ENCODE peak calls at places on chromosome 22, in nine cellular contexts. L, G, V, X, Q, Z, A, S and Y are unnamed samples.

GRCh38 chr22:33051960-33052839 is 6.0 kb downstream of the SYN3 start:
- DNase-seq in Q (no peak), Z (no peak), A (no peak), S (no peak), L (no peak), V (no peak), G (no peak), X (no peak), Y (no peak)

GRCh38 chr22:45880732-45881523 is 96.0 kb downstream of the WNT7B start:
- DNase-seq in G (no peak), V (no peak), S (peak), X (no peak), Q (no peak), L (no peak), Z (no peak), A (no peak), Y (no peak)

GRCh38 chr22:26374645-26375044 is 54.4 kb upstream of the ASPHD2 start:
- DNase-seq in L (no peak), Z (no peak), A (no peak), X (no peak), V (no peak), S (no peak), Q (no peak), G (no peak), Y (no peak)

GRCh38 chr22:28009272-28009827 is 90.3 kb upstream of the PITPNB start:
- DNase-seq in X (peak), S (peak), Q (peak), A (no peak), L (peak), Z (peak), G (peak), V (peak), Y (peak)

GRCh38 chr22:37425800-37426531 is 1.3 kb downstream of the ELFN2 start:
- DNase-seq in X (no peak), A (no peak), G (no peak), Q (no peak), Z (no peak), S (no peak), V (no peak), L (no peak), Y (no peak)

GRCh38 chr22:30605449-30606110 is 1.4 kb upstream of the TCN2 start:
- DNase-seq in Z (peak), A (no peak), Q (peak), L (peak), V (no peak), S (peak), X (peak), G (no peak), Y (peak)

GRCh38 chr22:44524806-44525205 is 26.8 kb upstream of the RTL6 start:
- DNase-seq in X (no peak), A (no peak), S (no peak), L (no peak), Z (peak), G (no peak), Q (no peak), V (no peak), Y (no peak)

GRCh38 chr22:38214248-38215056 is 12.7 kb downstream of the MAFF start:
- DNase-seq in G (peak), Q (peak), X (peak), A (no peak), S (peak), V (peak), Z (no peak), L (peak), Y (no peak)

GRCh38 chr22:39515266-39516050 is 4.9 kb upstream of the ATF4 start:
- DNase-seq in G (no peak), A (no peak), Z (no peak), X (no peak), L (no peak), Q (no peak), S (no peak), V (no peak), Y (no peak)

GRCh38 chr22:49735411-49736311 is 92.0 kb downstream of the BRD1 start:
- DNase-seq in V (no peak), A (no peak), Q (no peak), L (no peak), S (peak), X (no peak), Z (no peak), G (no peak), Y (no peak)